ENCODE peak calls at places on chromosomes 7 and 10, in six cellular contexts. One of them, this sample, is unnamed.
A peak's percentile ranks its signal among the peaks of the same experiment; 100 is the strongest.

GRCh38 chr7:143384148-143384547 is 3.0 kb downstream of the ZYX start:
- DNase-seq in activated CD4-positive, alpha-beta T cell treated with anti-CD3 and anti-CD28 coated beads for 24 hours: no peak
- DNase-seq in stimulated activated CD8-positive, alpha-beta memory T cell treated with anti-CD3 and anti-CD28 coated beads, Interleukin-7, amount 100 ng/mL, for 24 hours: no peak
- DNase-seq in spleen: no peak
- DNase-seq in NCI-H2081 treated with DMSO at 0.1 percent for 48 hours: no peak
- DNase-seq in substantia nigra: no peak
- DNase-seq in this sample: no peak

GRCh38 chr7:108418941-108419340 is 37.3 kb downstream of the NRCAM start:
- DNase-seq in activated CD4-positive, alpha-beta T cell treated with anti-CD3 and anti-CD28 coated beads for 24 hours: no peak
- DNase-seq in stimulated activated CD8-positive, alpha-beta memory T cell treated with anti-CD3 and anti-CD28 coated beads, Interleukin-7, amount 100 ng/mL, for 24 hours: no peak
- DNase-seq in spleen: no peak
- DNase-seq in NCI-H2081 treated with DMSO at 0.1 percent for 48 hours: no peak
- DNase-seq in substantia nigra: no peak
- DNase-seq in this sample: no peak

GRCh38 chr10:75098902-75099673 is 12.4 kb upstream of the SAMD8 start:
- DNase-seq in activated CD4-positive, alpha-beta T cell treated with anti-CD3 and anti-CD28 coated beads for 24 hours: no peak
- DNase-seq in stimulated activated CD8-positive, alpha-beta memory T cell treated with anti-CD3 and anti-CD28 coated beads, Interleukin-7, amount 100 ng/mL, for 24 hours: no peak
- DNase-seq in spleen: no peak
- DNase-seq in NCI-H2081 treated with DMSO at 0.1 percent for 48 hours: no peak
- DNase-seq in substantia nigra: no peak
- DNase-seq in this sample: peak; percentile 75

GRCh38 chr7:25967278-25968204 is 184.5 kb upstream of the NFE2L3 start:
- DNase-seq in activated CD4-positive, alpha-beta T cell treated with anti-CD3 and anti-CD28 coated beads for 24 hours: no peak
- DNase-seq in stimulated activated CD8-positive, alpha-beta memory T cell treated with anti-CD3 and anti-CD28 coated beads, Interleukin-7, amount 100 ng/mL, for 24 hours: no peak
- DNase-seq in spleen: no peak
- DNase-seq in NCI-H2081 treated with DMSO at 0.1 percent for 48 hours: no peak
- DNase-seq in substantia nigra: no peak
- DNase-seq in this sample: no peak

GRCh38 chr7:19269301-19269700 is 124.1 kb upstream of the FERD3L start:
- DNase-seq in activated CD4-positive, alpha-beta T cell treated with anti-CD3 and anti-CD28 coated beads for 24 hours: no peak
- DNase-seq in stimulated activated CD8-positive, alpha-beta memory T cell treated with anti-CD3 and anti-CD28 coated beads, Interleukin-7, amount 100 ng/mL, for 24 hours: no peak
- DNase-seq in spleen: no peak
- DNase-seq in NCI-H2081 treated with DMSO at 0.1 percent for 48 hours: no peak
- DNase-seq in substantia nigra: no peak
- DNase-seq in this sample: no peak

GRCh38 chr7:150945853-150946825 is 32.0 kb downstream of the KCNH2 start:
- DNase-seq in activated CD4-positive, alpha-beta T cell treated with anti-CD3 and anti-CD28 coated beads for 24 hours: no peak
- DNase-seq in stimulated activated CD8-positive, alpha-beta memory T cell treated with anti-CD3 and anti-CD28 coated beads, Interleukin-7, amount 100 ng/mL, for 24 hours: no peak
- DNase-seq in spleen: peak; percentile 71
- DNase-seq in NCI-H2081 treated with DMSO at 0.1 percent for 48 hours: no peak
- DNase-seq in substantia nigra: peak; percentile 22
- DNase-seq in this sample: peak; percentile 85

GRCh38 chr7:34357068-34357467 is 300.9 kb upstream of the NPSR1 start:
- DNase-seq in activated CD4-positive, alpha-beta T cell treated with anti-CD3 and anti-CD28 coated beads for 24 hours: no peak
- DNase-seq in stimulated activated CD8-positive, alpha-beta memory T cell treated with anti-CD3 and anti-CD28 coated beads, Interleukin-7, amount 100 ng/mL, for 24 hours: no peak
- DNase-seq in spleen: no peak
- DNase-seq in NCI-H2081 treated with DMSO at 0.1 percent for 48 hours: no peak
- DNase-seq in substantia nigra: no peak
- DNase-seq in this sample: no peak

GRCh38 chr10:49177391-49178355 is 10.5 kb downstream of the TMEM273 start:
- DNase-seq in activated CD4-positive, alpha-beta T cell treated with anti-CD3 and anti-CD28 coated beads for 24 hours: peak; percentile 34
- DNase-seq in stimulated activated CD8-positive, alpha-beta memory T cell treated with anti-CD3 and anti-CD28 coated beads, Interleukin-7, amount 100 ng/mL, for 24 hours: peak; percentile 37
- DNase-seq in spleen: no peak
- DNase-seq in NCI-H2081 treated with DMSO at 0.1 percent for 48 hours: no peak
- DNase-seq in substantia nigra: peak; percentile 51
- DNase-seq in this sample: no peak

GRCh38 chr7:140923358-140924006 is 1.2 kb downstream of the BRAF start:
- DNase-seq in activated CD4-positive, alpha-beta T cell treated with anti-CD3 and anti-CD28 coated beads for 24 hours: no peak
- DNase-seq in stimulated activated CD8-positive, alpha-beta memory T cell treated with anti-CD3 and anti-CD28 coated beads, Interleukin-7, amount 100 ng/mL, for 24 hours: no peak
- DNase-seq in spleen: no peak
- DNase-seq in NCI-H2081 treated with DMSO at 0.1 percent for 48 hours: no peak
- DNase-seq in substantia nigra: no peak
- DNase-seq in this sample: no peak

This sample was measured in mesenteric fat pad.